ENCODE peak calls at places on chromosomes 13 and 19, in five cellular contexts. V, C, A, L and M are unnamed samples.

GRCh38 chr19:46596008-46596407 is 5.1 kb upstream of the CALM3 start:
- DNase-seq in V (no peak), C (no peak), A (no peak), L (no peak), M (no peak)

GRCh38 chr13:31227870-31228269 is 28.1 kb downstream of the B3GLCT start:
- DNase-seq in V (no peak), C (no peak), A (no peak), L (no peak), M (no peak)

GRCh38 chr19:47514151-47514868 is 553 bp downstream of the NAPA start:
- DNase-seq in V (no peak), C (no peak), A (no peak), L (no peak), M (no peak)

GRCh38 chr19:30105723-30106122 is 163.7 kb downstream of the URI1 start:
- DNase-seq in V (no peak), C (no peak), A (no peak), L (no peak), M (no peak)

GRCh38 chr19:46451352-46451751 is 20.0 kb downstream of the PNMA8A start:
- DNase-seq in V (no peak), C (no peak), A (no peak), L (no peak), M (no peak)

GRCh38 chr19:10516064-10516385 is 1.2 kb downstream of the S1PR5 start:
- DNase-seq in V (no peak), C (no peak), A (no peak), L (no peak), M (no peak)

GRCh38 chr13:30487075-30487470 is 21.3 kb upstream of the HMGB1 start:
- DNase-seq in V (no peak), C (no peak), A (no peak), L (no peak), M (no peak)

GRCh38 chr13:73065665-73066350 is 7.0 kb downstream of the KLF5 start:
- DNase-seq in V (no peak), C (no peak), A (no peak), L (no peak), M (no peak)

GRCh38 chr19:2380567-2380966 is 20.5 kb downstream of the TMPRSS9 start:
- DNase-seq in V (no peak), C (no peak), A (no peak), L (no peak), M (no peak)

GRCh38 chr19:7535035-7535992 is at the start of gene PNPLA6:
- DNase-seq in V (peak), C (peak), A (peak), L (peak), M (peak)

GRCh38 chr19:18715416-18715815 is 31.9 kb downstream of the CRTC1 start:
- DNase-seq in V (no peak), C (no peak), A (no peak), L (no peak), M (no peak)

GRCh38 chr19:34500656-34501120 is 19.1 kb downstream of the WTIP start:
- DNase-seq in V (no peak), C (no peak), A (no peak), L (no peak), M (no peak)

GRCh38 chr19:2532252-2533071 is 56.5 kb downstream of the GADD45B start:
- DNase-seq in V (peak), C (no peak), A (no peak), L (no peak), M (no peak)

GRCh38 chr19:45528149-45528743 is 21.0 kb downstream of the VASP start:
- DNase-seq in V (no peak), C (no peak), A (no peak), L (no peak), M (peak)

GRCh38 chr13:110835721-110836599 is 78.9 kb downstream of the ANKRD10 start:
- DNase-seq in V (no peak), C (no peak), A (no peak), L (no peak), M (no peak)

GRCh38 chr13:93473441-93474270 is 247.0 kb downstream of the GPC6 start:
- DNase-seq in V (no peak), C (no peak), A (no peak), L (no peak), M (no peak)

GRCh38 chr19:34360354-34360909 is 4.6 kb upstream of the GPI start:
- DNase-seq in V (no peak), C (no peak), A (no peak), L (no peak), M (no peak)

GRCh38 chr19:10006335-10006708 is 4.0 kb downstream of the COL5A3 start:
- DNase-seq in V (no peak), C (no peak), A (no peak), L (no peak), M (no peak)

GRCh38 chr13:45333973-45334922 is 6.7 kb downstream of the TPT1 start:
- DNase-seq in V (peak), C (no peak), A (no peak), L (no peak), M (no peak)

GRCh38 chr19:47111081-47111589 is 2.4 kb downstream of the ZC3H4 start:
- DNase-seq in V (peak), C (no peak), A (no peak), L (no peak), M (no peak)

GRCh38 chr13:81017525-81018152 is 676.7 kb upstream of the SPRY2 start:
- DNase-seq in V (peak), C (peak), A (no peak), L (no peak), M (no peak)

GRCh38 chr19:55088543-55089265 is 13.0 kb downstream of the EPS8L1 start:
- DNase-seq in V (peak), C (no peak), A (no peak), L (peak), M (peak)

GRCh38 chr13:27403252-27403678 is 21.2 kb upstream of the GTF3A start:
- DNase-seq in V (no peak), C (no peak), A (no peak), L (no peak), M (no peak)

GRCh38 chr13:100657881-100658315 is 16.7 kb downstream of the TMTC4 start:
- DNase-seq in V (no peak), C (no peak), A (no peak), L (peak), M (no peak)

GRCh38 chr13:41613984-41614581 is 156.7 kb downstream of the RGCC start:
- DNase-seq in V (peak), C (peak), A (no peak), L (peak), M (no peak)

GRCh38 chr19:543912-544608 is at the start of gene GZMM:
- DNase-seq in V (no peak), C (no peak), A (no peak), L (no peak), M (no peak)

GRCh38 chr19:35223856-35224505 is 4.6 kb downstream of the FAM187B start:
- DNase-seq in V (no peak), C (peak), A (no peak), L (no peak), M (no peak)

GRCh38 chr19:2246801-2247361 is 2.2 kb upstream of the AMH start:
- DNase-seq in V (no peak), C (no peak), A (no peak), L (peak), M (no peak)

GRCh38 chr19:49861127-49861526 is 6.2 kb downstream of the PNKP start:
- DNase-seq in V (no peak), C (no peak), A (no peak), L (no peak), M (no peak)

GRCh38 chr19:4374451-4375163 is 25.7 kb downstream of the SH3GL1 start:
- DNase-seq in V (peak), C (no peak), A (no peak), L (no peak), M (no peak)

GRCh38 chr13:78382481-78382880 is 220.9 kb downstream of the POU4F1 start:
- DNase-seq in V (no peak), C (no peak), A (no peak), L (no peak), M (no peak)

GRCh38 chr19:43560687-43561086 is 14.6 kb downstream of the XRCC1 start:
- DNase-seq in V (no peak), C (no peak), A (no peak), L (no peak), M (no peak)

GRCh38 chr19:9986787-9987281 is 23.5 kb downstream of the COL5A3 start:
- DNase-seq in V (no peak), C (no peak), A (no peak), L (peak), M (no peak)

GRCh38 chr19:33047422-33047821 is 17.3 kb downstream of the RHPN2 start:
- DNase-seq in V (no peak), C (no peak), A (no peak), L (no peak), M (peak)

GRCh38 chr13:50188696-50189095 is 173.5 kb downstream of the KCNRG start:
- DNase-seq in V (no peak), C (no peak), A (no peak), L (no peak), M (no peak)

GRCh38 chr13:29465741-29466293 is 129.7 kb downstream of the SLC7A1 start:
- DNase-seq in V (no peak), C (peak), A (no peak), L (no peak), M (no peak)

GRCh38 chr19:55083004-55083850 is 7.6 kb downstream of the EPS8L1 start:
- DNase-seq in V (no peak), C (no peak), A (no peak), L (no peak), M (no peak)

GRCh38 chr19:3087769-3088168 is 6.4 kb upstream of the GNA11 start:
- DNase-seq in V (no peak), C (no peak), A (no peak), L (no peak), M (no peak)

GRCh38 chr19:44807162-44807561 is 1.7 kb upstream of the BCAM start:
- DNase-seq in V (no peak), C (no peak), A (no peak), L (no peak), M (no peak)

GRCh38 chr19:57558525-57558924 is 1.1 kb downstream of the ZNF550 start:
- DNase-seq in V (no peak), C (no peak), A (no peak), L (no peak), M (no peak)

GRCh38 chr13:112466132-112467025 is 90.2 kb downstream of the SPACA7 start:
- DNase-seq in V (no peak), C (no peak), A (no peak), L (no peak), M (no peak)
- TF ChIP-seq CTCF in V (no peak), C (no peak), A (no peak), L (no peak), M (no peak)

DNA sequence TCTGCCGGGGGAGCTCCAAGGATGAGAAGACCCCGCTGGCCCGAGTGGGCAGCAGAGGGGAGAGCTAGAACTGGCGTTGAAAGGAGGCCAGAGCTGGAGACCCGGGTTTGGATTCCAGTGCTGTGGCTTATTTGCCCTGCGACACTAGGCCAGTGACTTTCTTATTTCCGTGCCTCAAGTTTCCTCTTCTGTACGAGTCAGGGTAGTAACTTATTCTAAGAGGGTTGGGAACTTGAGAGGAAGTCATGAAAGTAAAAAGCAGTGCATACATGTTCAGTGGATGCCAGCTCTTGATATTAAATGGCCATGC is 670 bp downstream of the FAM32A start:
- DNase-seq in V (no peak), C (no peak), A (no peak), L (no peak), M (no peak)
- TF ChIP-seq CTCF in V (peak), C (peak), A (peak), L (no peak), M (peak)

GRCh38 chr19:13033244-13033643 is 38.0 kb downstream of the NFIX start:
- DNase-seq in V (no peak), C (no peak), A (no peak), L (peak), M (no peak)
- TF ChIP-seq CTCF in V (peak), C (peak), A (no peak), L (peak), M (no peak)

GRCh38 chr19:13300421-13301030 is 150.3 kb downstream of the IER2 start:
- DNase-seq in V (no peak), C (no peak), A (no peak), L (no peak), M (no peak)

GRCh38 chr19:13297023-13297422 is 146.8 kb downstream of the IER2 start:
- DNase-seq in V (no peak), C (no peak), A (no peak), L (no peak), M (no peak)

GRCh38 chr19:13298565-13299481 is 148.6 kb downstream of the IER2 start:
- DNase-seq in V (no peak), C (no peak), A (no peak), L (no peak), M (no peak)

GRCh38 chr19:13301627-13302334 is 151.6 kb downstream of the IER2 start:
- DNase-seq in V (no peak), C (no peak), A (no peak), L (no peak), M (no peak)

GRCh38 chr19:13299838-13300237 is 149.6 kb downstream of the IER2 start:
- DNase-seq in V (no peak), C (no peak), A (no peak), L (no peak), M (no peak)
- TF ChIP-seq CTCF in V (no peak), C (no peak), A (no peak), L (no peak), M (no peak)